ENCODE peak calls at places on chromosomes 12 and 14, in ten cellular contexts. N is Kasumi-1; Q is NCI-H1694; D is nucleus accumbens; X is upper lobe of right lung; M is left lung; I is activated T-helper 1 cell treated with Interleukin-2 at 50 U/mL for 16 hours; R is stimulated activated CD8-positive, alpha-beta memory T cell treated with anti-CD3 and anti-CD28 coated beads, Interleukin-4, amount 100 ng/mL, for 24 hours; E is bronchial epithelial cell; A is NCI-H1105. J is an unnamed sample.

GRCh38 chr12:32918890-32919791 is 22.6 kb upstream of the PKP2 start:
- DNase-seq in N (peak), Q (peak), D (no peak), X (no peak), M (no peak), I (no peak), R (no peak), E (peak), A (peak), J (no peak)

GRCh38 chr14:38342803-38343202 is 86.9 kb upstream of the CLEC14A start:
- DNase-seq in N (no peak), Q (no peak), D (no peak), X (no peak), M (no peak), I (no peak), R (no peak), E (peak), A (no peak), J (no peak)

GRCh38 chr14:39107624-39108023 is 4.6 kb upstream of the SEC23A start:
- DNase-seq in N (peak), Q (peak), D (no peak), X (no peak), M (no peak), I (no peak), R (no peak), E (peak), A (peak), J (no peak)

GRCh38 chr14:58677996-58678395 is 40.2 kb downstream of the DACT1 start:
- DNase-seq in N (no peak), Q (no peak), D (no peak), X (no peak), M (no peak), I (no peak), R (no peak), E (peak), A (no peak), J (no peak)

GRCh38 chr12:49094966-49095365 is 365 bp upstream of the DHH start:
- DNase-seq in N (no peak), Q (no peak), D (no peak), X (no peak), M (no peak), I (no peak), R (no peak), E (no peak), A (no peak), J (no peak)

GRCh38 chr14:104936361-104937155 is 11.9 kb downstream of the PLD4 start:
- DNase-seq in N (no peak), Q (no peak), D (no peak), X (peak), M (no peak), I (no peak), R (no peak), E (peak), A (no peak), J (no peak)

GRCh38 chr12:116498471-116498870 is 60.7 kb upstream of the MAP1LC3B2 start:
- DNase-seq in N (no peak), Q (no peak), D (no peak), X (no peak), M (no peak), I (no peak), R (no peak), E (no peak), A (no peak), J (no peak)

GRCh38 chr14:21229821-21230220 is 39.4 kb downstream of the HNRNPC start:
- DNase-seq in N (no peak), Q (no peak), D (no peak), X (no peak), M (no peak), I (no peak), R (no peak), E (no peak), A (no peak), J (no peak)

GRCh38 chr12:42370013-42370412 is 44.0 kb downstream of the PPHLN1 start:
- DNase-seq in N (no peak), Q (no peak), D (no peak), X (no peak), M (no peak), I (no peak), R (no peak), E (peak), A (no peak), J (no peak)

GRCh38 chr14:75849496-75849895 is 132.3 kb downstream of the TGFB3 start:
- DNase-seq in N (no peak), Q (no peak), D (no peak), X (no peak), M (no peak), I (no peak), R (no peak), E (no peak), A (no peak), J (no peak)

GRCh38 chr12:52870361-52871290 is 21.8 kb upstream of the KRT78 start:
- DNase-seq in N (peak), Q (peak), D (no peak), X (peak), M (peak), I (peak), R (peak), E (peak), A (no peak), J (peak)

GRCh38 chr12:27965966-27966365 is 6.6 kb downstream of the PTHLH start:
- DNase-seq in N (no peak), Q (peak), D (no peak), X (no peak), M (no peak), I (no peak), R (no peak), E (peak), A (no peak), J (no peak)

GRCh38 chr12:110004598-110004997 is 5.4 kb downstream of the ANKRD13A start:
- DNase-seq in N (no peak), Q (no peak), D (no peak), X (no peak), M (no peak), I (no peak), R (no peak), E (no peak), A (no peak), J (no peak)

GRCh38 chr12:78571953-78572352 is 292.6 kb upstream of the SYT1 start:
- DNase-seq in N (no peak), Q (no peak), D (no peak), X (no peak), M (no peak), I (no peak), R (no peak), E (no peak), A (no peak), J (no peak)

GRCh38 chr14:87497301-87497700 is 495.7 kb downstream of the GALC start:
- DNase-seq in N (no peak), Q (no peak), D (no peak), X (no peak), M (no peak), I (no peak), R (no peak), E (no peak), A (no peak), J (no peak)

GRCh38 chr14:97524579-97525319 is 727.6 kb downstream of the VRK1 start:
- DNase-seq in N (no peak), Q (no peak), D (no peak), X (no peak), M (no peak), I (no peak), R (no peak), E (no peak), A (no peak), J (no peak)

GRCh38 chr14:89165810-89166209 is 251.2 kb downstream of the FOXN3 start:
- DNase-seq in N (no peak), Q (no peak), D (no peak), X (no peak), M (no peak), I (no peak), R (no peak), E (no peak), A (no peak), J (no peak)

GRCh38 chr12:88775742-88776151 is 195.5 kb upstream of the KITLG start:
- DNase-seq in N (no peak), Q (no peak), D (no peak), X (no peak), M (no peak), I (no peak), R (no peak), E (no peak), A (no peak), J (no peak)

GRCh38 chr12:64459388-64460024 is 7.6 kb downstream of the TBK1 start:
- DNase-seq in N (no peak), Q (no peak), D (no peak), X (no peak), M (no peak), I (no peak), R (no peak), E (no peak), A (no peak), J (no peak)

GRCh38 chr14:54314365-54315134 is 82.3 kb upstream of the CDKN3 start:
- DNase-seq in N (no peak), Q (no peak), D (no peak), X (no peak), M (no peak), I (no peak), R (no peak), E (no peak), A (no peak), J (no peak)

GRCh38 chr12:101969-102878 is 35.7 kb downstream of the IQSEC3 start:
- DNase-seq in N (no peak), Q (no peak), D (no peak), X (peak), M (no peak), I (no peak), R (no peak), E (no peak), A (no peak), J (no peak)

GRCh38 chr14:73741386-73741875 is 27.2 kb upstream of the PNMA1 start:
- DNase-seq in N (peak), Q (no peak), D (no peak), X (peak), M (peak), I (peak), R (peak), E (peak), A (no peak), J (no peak)

GRCh38 chr12:89791286-89791685 is 82.6 kb upstream of the ATP2B1 start:
- DNase-seq in N (no peak), Q (no peak), D (no peak), X (no peak), M (no peak), I (no peak), R (no peak), E (no peak), A (no peak), J (no peak)

GRCh38 chr12:125187148-125187733 is 122.0 kb downstream of the AACS start:
- DNase-seq in N (no peak), Q (no peak), D (no peak), X (no peak), M (no peak), I (no peak), R (no peak), E (no peak), A (no peak), J (no peak)

GRCh38 chr14:58914271-58914855 is 274.1 kb upstream of the DAAM1 start:
- DNase-seq in N (no peak), Q (no peak), D (no peak), X (no peak), M (no peak), I (no peak), R (no peak), E (no peak), A (no peak), J (no peak)

GRCh38 chr12:5030066-5030465 is 13.6 kb upstream of the KCNA5 start:
- DNase-seq in N (no peak), Q (no peak), D (no peak), X (no peak), M (no peak), I (no peak), R (no peak), E (no peak), A (no peak), J (no peak)

GRCh38 chr12:128353271-128353670 is 86.3 kb downstream of the TMEM132C start:
- DNase-seq in N (no peak), Q (no peak), D (no peak), X (no peak), M (no peak), I (no peak), R (no peak), E (no peak), A (no peak), J (no peak)

GRCh38 chr12:103626498-103626897 is 39.4 kb downstream of the STAB2 start:
- DNase-seq in N (no peak), Q (peak), D (no peak), X (no peak), M (no peak), I (no peak), R (no peak), E (peak), A (no peak), J (peak)

GRCh38 chr12:59723520-59723919 is 127.7 kb downstream of the SLC16A7 start:
- DNase-seq in N (no peak), Q (no peak), D (no peak), X (no peak), M (no peak), I (no peak), R (no peak), E (peak), A (no peak), J (no peak)

GRCh38 chr12:62448436-62448835 is 18.2 kb upstream of the MON2 start:
- DNase-seq in N (no peak), Q (no peak), D (no peak), X (no peak), M (no peak), I (no peak), R (no peak), E (no peak), A (no peak), J (no peak)

GRCh38 chr14:24806061-24806678 is 172.2 kb upstream of the GZMB start:
- DNase-seq in N (peak), Q (peak), D (no peak), X (peak), M (no peak), I (no peak), R (peak), E (peak), A (no peak), J (peak)

GRCh38 chr12:6767301-6767591 is 1.1 kb downstream of the PTMS start:
- DNase-seq in N (no peak), Q (no peak), D (no peak), X (no peak), M (no peak), I (no peak), R (no peak), E (no peak), A (no peak), J (no peak)

GRCh38 chr14:93103392-93104080 is 12.2 kb downstream of the ITPK1 start:
- DNase-seq in N (no peak), Q (no peak), D (no peak), X (peak), M (peak), I (peak), R (peak), E (peak), A (no peak), J (no peak)

GRCh38 chr14:36301159-36301558 is 19.3 kb downstream of the MBIP start:
- DNase-seq in N (no peak), Q (no peak), D (no peak), X (no peak), M (no peak), I (no peak), R (no peak), E (no peak), A (no peak), J (no peak)

J was measured in head of caudate nucleus.